ENCODE peak calls at places on chromosome 14, in five cellular contexts. X is head of caudate nucleus; R is naive thymus-derived CD4-positive, alpha-beta T cell; D is fibroblast of lung; I is amniotic epithelial cell. A is an unnamed sample.

GRCh38 chr14:66117600-66117999 is 368.6 kb upstream of the CCDC196 start:
- DNase-seq in X (no peak), R (no peak), I (peak), D (peak), A (peak)

GRCh38 chr14:23099212-23099861 is 4.0 kb downstream of the C14orf119 start:
- DNase-seq in R (no peak), X (no peak), D (no peak), I (no peak), A (no peak)

GRCh38 chr14:74655597-74656389 is 43.8 kb upstream of the LTBP2 start:
- DNase-seq in D (peak), R (no peak), X (no peak), I (peak), A (peak)

GRCh38 chr14:96904201-96904600 is 107.0 kb downstream of the VRK1 start:
- DNase-seq in R (no peak), X (no peak), I (no peak), D (peak), A (no peak)

GRCh38 chr14:95683793-95684192 is 2.4 kb upstream of the TCL1B start:
- DNase-seq in I (no peak), X (no peak), D (no peak), R (no peak), A (no peak)

GRCh38 chr14:73713206-73713803 is 879 bp downstream of the PNMA1 start:
- DNase-seq in R (no peak), I (no peak), X (no peak), D (no peak), A (no peak)

GRCh38 chr14:75165586-75166391 is 10.6 kb downstream of the TMED10 start:
- DNase-seq in X (peak), R (no peak), D (peak), I (peak), A (no peak)

GRCh38 chr14:61608245-61609142 is 86.8 kb upstream of the HIF1A start:
- DNase-seq in X (peak), I (no peak), D (peak), R (no peak), A (peak)

GRCh38 chr14:21543426-21544350 is 17.5 kb upstream of the SALL2 start:
- DNase-seq in D (no peak), X (no peak), R (no peak), I (no peak), A (no peak)

GRCh38 chr14:68164723-68165122 is 345.1 kb downstream of the RAD51B start:
- DNase-seq in D (no peak), I (no peak), X (no peak), R (no peak), A (no peak)

GRCh38 chr14:59098377-59098776 is 90.1 kb upstream of the DAAM1 start:
- DNase-seq in R (no peak), D (peak), I (peak), X (no peak), A (peak)

GRCh38 chr14:65832431-65833253 is 420.1 kb downstream of the FUT8 start:
- DNase-seq in X (no peak), I (peak), R (no peak), D (peak), A (no peak)

GRCh38 chr14:36301159-36301558 is 19.3 kb downstream of the MBIP start:
- DNase-seq in X (no peak), D (peak), R (no peak), I (no peak), A (no peak)

GRCh38 chr14:95545769-95546168 is 10.9 kb downstream of the GLRX5 start:
- DNase-seq in R (no peak), I (peak), D (peak), X (no peak), A (peak)

GRCh38 chr14:92846162-92846897 is 52.2 kb downstream of the GOLGA5 start:
- DNase-seq in I (peak), X (no peak), R (no peak), D (peak), A (peak)

A was measured in HFFc6.